ENCODE peak calls at places on chromosomes 11 and 22, in four cellular contexts. J is GM04504; Y is stimulated activated CD8-positive, alpha-beta memory T cell treated with anti-CD3 and anti-CD28 coated beads, Interleukin-15, amount 100 ng/mL, for 1 hour; K is naive thymus-derived CD4-positive, alpha-beta T cell. N is an unnamed sample.

GRCh38 chr11:77779935-77780334 is 40.6 kb downstream of the RSF1 start:
- DNase-seq in J (no peak), Y (no peak), K (no peak), N (no peak)

GRCh38 chr11:129061466-129062194 is 119.0 kb upstream of the TP53AIP1 start:
- DNase-seq in J (peak; percentile 13), Y (no peak), K (no peak), N (no peak)

GRCh38 chr22:32106930-32107329 is 52.2 kb downstream of the C22orf42 start:
- DNase-seq in J (no peak), Y (no peak), K (no peak), N (no peak)

GRCh38 chr11:9613830-9614762 is 40.6 kb downstream of the WEE1 start:
- DNase-seq in J (peak; percentile 70), Y (peak; percentile 75), K (peak; percentile 87), N (peak; percentile 77)

GRCh38 chr11:11391796-11392195 is 38.7 kb upstream of the CSNK2A3 start:
- DNase-seq in J (peak; percentile 69), Y (no peak), K (no peak), N (no peak)

GRCh38 chr22:46287873-46288751 is 8.6 kb upstream of the GTSE1 start:
- DNase-seq in J (no peak), Y (no peak), K (no peak), N (no peak)

GRCh38 chr11:19670030-19670761 is 42.4 kb upstream of the NAV2 start:
- DNase-seq in J (no peak), Y (no peak), K (no peak), N (no peak)

GRCh38 chr22:48624401-48624800 is 1203.3 kb downstream of the BRD1 start:
- DNase-seq in J (no peak), Y (no peak), K (no peak), N (no peak)

GRCh38 chr11:74682731-74683278 is 48.4 kb downstream of the CHRDL2 start:
- DNase-seq in J (no peak), Y (no peak), K (no peak), N (no peak)

GRCh38 chr11:69489031-69489745 is 7.7 kb downstream of the LINC01488 start:
- DNase-seq in J (no peak), Y (no peak), K (no peak), N (no peak)

GRCh38 chr22:32531955-32532818 is 57.6 kb downstream of the FBXO7 start:
- DNase-seq in J (peak; percentile 95), Y (no peak), K (no peak), N (no peak)

GRCh38 chr11:110000045-110000502 is 93.1 kb upstream of the ZC3H12C start:
- DNase-seq in J (peak; percentile 86), Y (no peak), K (no peak), N (no peak)

GRCh38 chr11:112503410-112503809 is 242.8 kb upstream of the PLET1 start:
- DNase-seq in J (no peak), Y (no peak), K (no peak), N (no peak)

GRCh38 chr11:128709402-128709801 is 15.5 kb downstream of the FLI1 start:
- DNase-seq in J (no peak), Y (no peak), K (no peak), N (no peak)

GRCh38 chr11:63462126-63462525 is 28.8 kb downstream of the PLAAT5 start:
- DNase-seq in J (no peak), Y (no peak), K (no peak), N (no peak)

GRCh38 chr11:2549491-2549875 is 104.7 kb downstream of the KCNQ1 start:
- DNase-seq in J (no peak), Y (no peak), K (no peak), N (no peak)

GRCh38 chr11:118265954-118266353 is 1.9 kb upstream of the MPZL2 start:
- DNase-seq in J (no peak), Y (no peak), K (no peak), N (no peak)

GRCh38 chr22:32477608-32478007 is 3.0 kb downstream of the FBXO7 start:
- DNase-seq in J (no peak), Y (no peak), K (no peak), N (no peak)

GRCh38 chr11:18721576-18722292 is 4.3 kb downstream of the IGSF22 start:
- DNase-seq in J (no peak), Y (peak; percentile 28), K (peak; percentile 30), N (peak; percentile 23)

GRCh38 chr11:98564881-98565280 is 455.9 kb upstream of the CNTN5 start:
- DNase-seq in J (no peak), Y (no peak), K (no peak), N (no peak)